ENCODE peak calls at places on chromosome 2, in six cellular contexts. I is Peyer's patch, W is left cardiac atrium, P is NCI-H1105 treated with DMSO at 0.1 percent for 48 hours, J is amniotic stem cell, N is NAMALWA. H is an unnamed sample.

GRCh38 chr2:59232394-59233165 is 991.5 kb upstream of the FANCL start:
- DNase-seq in J (no peak), P (no peak), W (no peak), I (no peak), N (peak; percentile 59), H (no peak)

GRCh38 chr2:119282966-119283511 is 59.4 kb downstream of the STEAP3 start:
- DNase-seq in P (no peak), N (no peak), J (no peak), I (no peak), W (peak; percentile 41), H (no peak)

GRCh38 chr2:163662141-163662780 is 73.5 kb downstream of the FIGN start:
- DNase-seq in N (no peak), P (no peak), J (no peak), W (no peak), I (no peak), H (no peak)

GRCh38 chr2:131673400-131674173 is 145.9 kb downstream of the CCDC74A start:
- DNase-seq in I (peak; percentile 88), J (no peak), N (peak; percentile 80), P (peak; percentile 64), W (peak; percentile 85), H (peak; percentile 47)

GRCh38 chr2:13745324-13745723 is 887.2 kb upstream of the LRATD1 start:
- DNase-seq in I (no peak), N (no peak), P (no peak), W (no peak), J (no peak), H (no peak)

GRCh38 chr2:45771251-45771650 is 119.8 kb downstream of the PRKCE start:
- DNase-seq in I (peak; percentile 50), W (peak; percentile 74), J (no peak), N (no peak), P (peak; percentile 46), H (no peak)

GRCh38 chr2:166545473-166545872 is 51.4 kb upstream of the SCN7A start:
- DNase-seq in I (no peak), W (no peak), P (no peak), J (no peak), N (no peak), H (no peak)

GRCh38 chr2:584863-585823 is 92.1 kb downstream of the TMEM18 start:
- DNase-seq in W (no peak), I (peak; percentile 58), J (no peak), N (peak; percentile 72), P (no peak), H (peak; percentile 79)

GRCh38 chr2:19942199-19942598 is 40.4 kb upstream of the TTC32 start:
- DNase-seq in P (no peak), J (no peak), W (no peak), N (no peak), I (no peak), H (no peak)

GRCh38 chr2:903223-903900 is 47.3 kb upstream of the SNTG2 start:
- DNase-seq in N (no peak), P (peak; percentile 3), J (no peak), W (no peak), I (no peak), H (no peak)

GRCh38 chr2:122074201-122074600 is 318.8 kb downstream of the TSN start:
- DNase-seq in I (no peak), P (no peak), N (no peak), W (no peak), J (no peak), H (no peak)

GRCh38 chr2:134217316-134217715 is 36.6 kb upstream of the MGAT5 start:
- DNase-seq in J (no peak), W (no peak), P (peak; percentile 25), N (no peak), I (peak; percentile 66), H (no peak)

H was measured in Kasumi-1.